ENCODE peak calls at places on chromosome 21, in six cellular contexts. U is upper lobe of right lung, T is pancreas, H is astrocyte, R is left ventricle myocardium inferior, M is ovary. W is an unnamed sample. For H3K36me3, the result is how much of the 10 kb centered on the place peaks cover.

GRCh38 chr21:15224346-15225086 is 159.7 kb upstream of the NRIP1 start:
- DNase-seq in M (no peak), R (no peak), T (no peak), H (peak), U (no peak), W (no peak)

GRCh38 chr21:39082656-39083376 is 100.4 kb downstream of the PSMG1 start:
- DNase-seq in U (no peak), H (no peak), T (no peak), M (no peak), R (no peak), W (no peak)

GRCh38 chr21:17550671-17551308 is 37.9 kb downstream of the CXADR start:
- DNase-seq in T (no peak), H (no peak), R (no peak), U (no peak), M (no peak), W (no peak)

GRCh38 chr21:36747815-36748381 is 49.0 kb downstream of the SIM2 start:
- DNase-seq in R (peak), H (peak), T (peak), U (peak), M (peak), W (peak)

GRCh38 chr21:36839123-36839522 is 127.3 kb downstream of the HLCS start:
- DNase-seq in U (no peak), R (no peak), M (no peak), T (no peak), H (peak), W (no peak)

GRCh38 chr21:38352536-38353219 is 95.9 kb downstream of the KCNJ15 start:
- DNase-seq in R (peak), T (peak), U (peak), M (peak), H (peak), W (peak)

GRCh38 chr21:14259669-14260458 is 43.9 kb downstream of the RBM11 start:
- DNase-seq in M (no peak), H (peak), U (no peak), T (no peak), R (no peak), W (no peak)

GRCh38 chr21:25424674-25425073 is 182.6 kb downstream of the MRPL39 start:
- DNase-seq in U (no peak), R (no peak), M (no peak), H (no peak), T (no peak), W (no peak)

GRCh38 chr21:25639922-25640670 is 1.0 kb downstream of the JAM2 start:
- DNase-seq in R (peak), U (no peak), H (no peak), M (peak), T (no peak), W (peak)

GRCh38 chr21:24225432-24225831 is 1381.8 kb downstream of the MRPL39 start:
- DNase-seq in M (no peak), R (no peak), T (no peak), U (no peak), H (peak), W (no peak)

GRCh38 chr21:29486306-29486705 is 187.6 kb downstream of the BACH1 start:
- DNase-seq in U (no peak), H (no peak), R (no peak), M (no peak), T (no peak), W (no peak)

GRCh38 chr21:16755061-16755460 is 757.8 kb upstream of the CXADR start:
- DNase-seq in T (no peak), R (no peak), H (no peak), U (no peak), M (no peak), W (no peak)

GRCh38 chr21:46516068-46516467 is 57.4 kb downstream of the DIP2A start:
- DNase-seq in U (no peak), T (no peak), R (no peak), H (no peak), M (no peak), W (no peak)

GRCh38 chr21:38850277-38850951 is 44.7 kb downstream of the ETS2 start:
- DNase-seq in T (no peak), R (no peak), U (no peak), M (no peak), H (no peak), W (no peak)

GRCh38 chr21:41974752-41975053 is 20.9 kb upstream of the C2CD2 start:
- DNase-seq in U (no peak), T (no peak), M (no peak), R (no peak), H (no peak), W (no peak)

GRCh38 chr21:42974832-42975820 is 764 bp downstream of the PKNOX1 start:
- DNase-seq in U (peak), R (peak), H (peak), T (peak), M (peak), W (peak)

GRCh38 chr21:39137248-39138186 is 45.7 kb downstream of the PSMG1 start:
- DNase-seq in H (peak), U (no peak), R (no peak), M (peak), T (no peak), W (no peak)

GRCh38 chr21:15422761-15423160 is 307.0 kb upstream of the USP25 start:
- DNase-seq in H (peak), U (no peak), T (no peak), M (no peak), R (no peak), W (no peak)

GRCh38 chr21:16517380-16517779 is 787.6 kb downstream of the USP25 start:
- DNase-seq in R (no peak), U (no peak), H (peak), T (no peak), M (no peak), W (no peak)

GRCh38 chr21:41722052-41723018 is 44.5 kb downstream of the RIPK4 start:
- DNase-seq in H (no peak), R (no peak), U (no peak), M (no peak), T (no peak), W (no peak)

GRCh38 chr21:42234464-42235241 is 15.7 kb downstream of the ABCG1 start:
- DNase-seq in M (peak), R (peak), U (peak), T (peak), H (peak), W (peak)

GRCh38 chr21:29315155-29315749 is 16.5 kb downstream of the BACH1 start:
- DNase-seq in R (no peak), U (no peak), H (peak), T (no peak), M (no peak), W (no peak)

GRCh38 chr21:39029086-39029772 is 154.0 kb downstream of the PSMG1 start:
- DNase-seq in T (no peak), H (peak), R (no peak), M (no peak), U (no peak), W (no peak)

GRCh38 chr21:42472521-42472920 is 23.5 kb downstream of the RSPH1 start:
- DNase-seq in U (no peak), T (no peak), M (no peak), H (no peak), R (no peak), W (no peak)

GRCh38 chr21:16195476-16195875 is 465.7 kb downstream of the USP25 start:
- DNase-seq in U (no peak), H (peak), M (no peak), R (no peak), T (no peak), W (no peak)

GRCh38 chr21:43369124-43369523 is 57.8 kb downstream of the SIK1 start:
- DNase-seq in U (no peak), H (peak), M (no peak), R (no peak), T (no peak), W (no peak)

GRCh38 chr21:35649186-35649585 is 411.1 kb downstream of the SETD4 start:
- DNase-seq in T (no peak), H (peak), U (no peak), M (no peak), R (no peak), W (no peak)

GRCh38 chr21:41439245-41439644 is 13.2 kb downstream of the MX1 start:
- DNase-seq in M (no peak), R (no peak), T (no peak), U (no peak), H (no peak), W (no peak)

GRCh38 chr21:36164427-36164784 is 7.8 kb downstream of the DOP1B start:
- DNase-seq in M (no peak), R (no peak), T (peak), H (no peak), U (no peak), W (no peak)

GRCh38 chr21:46294647-46295176 is 8.6 kb downstream of the YBEY start:
- DNase-seq in H (peak), R (peak), U (no peak), M (no peak), T (no peak), W (no peak)

GRCh38 chr21:32889596-32889995 is 118.0 kb upstream of the PAXBP1 start:
- DNase-seq in R (no peak), T (no peak), M (no peak), U (no peak), H (peak), W (no peak)

GRCh38 chr21:42858957-42859890 is 20.1 kb downstream of the WDR4 start:
- DNase-seq in R (no peak), T (no peak), U (no peak), H (no peak), M (no peak), W (no peak)

GRCh38 chr21:33232640-33233039 is 2.9 kb downstream of the IFNAR2 start:
- DNase-seq in M (no peak), H (no peak), U (no peak), R (no peak), T (no peak), W (no peak)

GRCh38 chr21:31731112-31731801 is 661 bp downstream of the SCAF4 start:
- DNase-seq in H (no peak), T (peak), R (peak), M (peak), U (peak), W (peak)
- TF ChIP-seq CTCF in H (no peak), T (no peak), R (peak), M (no peak), U (peak), W (no peak)

GRCh38 chr21:34534522-34534921 is 22.5 kb upstream of the KCNE1 start:
- DNase-seq in H (peak), T (no peak), M (no peak), U (no peak), R (no peak), W (no peak)

GRCh38 chr21:34533938-34534337 is 21.9 kb upstream of the KCNE1 start:
- DNase-seq in T (no peak), U (no peak), M (no peak), R (no peak), H (no peak), W (no peak)

GRCh38 chr21:34536311-34536710 is 24.3 kb upstream of the KCNE1 start:
- DNase-seq in H (no peak), R (no peak), U (no peak), M (no peak), T (no peak), W (no peak)

GRCh38 chr21:34536820-34537219 is 24.8 kb upstream of the KCNE1 start:
- DNase-seq in M (no peak), U (no peak), R (no peak), T (no peak), H (peak), W (no peak)

DNA sequence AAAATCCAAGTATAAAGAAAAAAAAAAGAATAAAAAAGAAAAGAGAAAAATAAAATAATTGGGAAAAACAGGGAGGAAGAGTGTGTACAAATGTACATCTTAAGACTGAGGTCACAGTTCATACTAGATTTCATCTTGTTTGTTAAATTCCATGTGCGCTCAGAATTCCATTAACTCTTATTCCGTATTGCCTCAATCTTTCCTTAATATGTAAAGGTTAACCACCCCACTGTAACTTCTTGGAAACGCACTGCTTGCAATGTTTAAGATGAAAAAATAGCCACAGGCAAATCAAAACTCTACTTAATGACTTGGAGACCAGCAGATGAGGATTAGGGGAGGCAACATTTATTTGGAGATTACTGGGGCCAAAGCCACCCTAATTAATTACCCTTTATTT is 23.9 kb upstream of the KCNE1 start:
- DNase-seq in R (no peak), U (no peak), T (no peak), H (no peak), M (no peak), W (no peak)
- H3K27ac ChIP-seq in R (peak), U (no peak), T (no peak), H (peak), M (no peak), W (no peak)

GRCh38 chr21:45180289-45180599 is 105.9 kb downstream of the ADARB1 start:
- DNase-seq in T (no peak), U (no peak), M (no peak), R (no peak), H (no peak), W (no peak)
- H3K36me3 ChIP-seq in T (under half), U (half or more), M (under half), R (half or more), H (under half), W (under half)

GRCh38 chr21:21688877-21689276 is 690.7 kb downstream of the NCAM2 start:
- DNase-seq in H (peak), T (no peak), U (peak), M (no peak), R (no peak), W (no peak)
- TF ChIP-seq CTCF in H (peak), T (no peak), U (peak), M (no peak), R (peak), W (no peak)